ENCODE peak calls at places on chromosomes 7 and 10, in nine cellular contexts. One of them, this sample, is unnamed.

GRCh38 chr10:85224366-85224960 is 896.1 kb downstream of the CCSER2 start:
- DNase-seq in activated CD4-positive, CD25-positive, alpha-beta regulatory T cell treated with anti-CD3 and anti-CD28 coated beads, Interleukin-2, amount 50 U/mL, for 16 hours: no peak
- DNase-seq in OCI-LY7: no peak
- DNase-seq in progenitor cell of endocrine pancreas: no peak
- DNase-seq in sciatic nerve: no peak
- DNase-seq in B cell: no peak
- DNase-seq in KBM-7: no peak
- DNase-seq in ACHN: no peak
- DNase-seq in CD4-positive, alpha-beta T cell: no peak
- DNase-seq in this sample: no peak

GRCh38 chr10:54131833-54132232 is 669.2 kb downstream of the PCDH15 start:
- DNase-seq in activated CD4-positive, CD25-positive, alpha-beta regulatory T cell treated with anti-CD3 and anti-CD28 coated beads, Interleukin-2, amount 50 U/mL, for 16 hours: no peak
- DNase-seq in OCI-LY7: no peak
- DNase-seq in progenitor cell of endocrine pancreas: no peak
- DNase-seq in sciatic nerve: no peak
- DNase-seq in B cell: no peak
- DNase-seq in KBM-7: no peak
- DNase-seq in ACHN: no peak
- DNase-seq in CD4-positive, alpha-beta T cell: no peak
- DNase-seq in this sample: no peak

GRCh38 chr7:121755818-121756501 is 117.0 kb upstream of the PTPRZ1 start:
- DNase-seq in activated CD4-positive, CD25-positive, alpha-beta regulatory T cell treated with anti-CD3 and anti-CD28 coated beads, Interleukin-2, amount 50 U/mL, for 16 hours: no peak
- DNase-seq in OCI-LY7: no peak
- DNase-seq in progenitor cell of endocrine pancreas: no peak
- DNase-seq in sciatic nerve: no peak
- DNase-seq in B cell: no peak
- DNase-seq in KBM-7: no peak
- DNase-seq in ACHN: no peak
- DNase-seq in CD4-positive, alpha-beta T cell: no peak
- DNase-seq in this sample: no peak

GRCh38 chr7:79876769-79877362 is 257.8 kb upstream of the GNAI1 start:
- DNase-seq in activated CD4-positive, CD25-positive, alpha-beta regulatory T cell treated with anti-CD3 and anti-CD28 coated beads, Interleukin-2, amount 50 U/mL, for 16 hours: no peak
- DNase-seq in OCI-LY7: no peak
- DNase-seq in progenitor cell of endocrine pancreas: no peak
- DNase-seq in sciatic nerve: no peak
- DNase-seq in B cell: no peak
- DNase-seq in KBM-7: no peak
- DNase-seq in ACHN: no peak
- DNase-seq in CD4-positive, alpha-beta T cell: no peak
- DNase-seq in this sample: no peak

GRCh38 chr10:132018446-132018845 is 36.7 kb upstream of the BNIP3 start:
- DNase-seq in activated CD4-positive, CD25-positive, alpha-beta regulatory T cell treated with anti-CD3 and anti-CD28 coated beads, Interleukin-2, amount 50 U/mL, for 16 hours: no peak
- DNase-seq in OCI-LY7: no peak
- DNase-seq in progenitor cell of endocrine pancreas: no peak
- DNase-seq in sciatic nerve: no peak
- DNase-seq in B cell: no peak
- DNase-seq in KBM-7: no peak
- DNase-seq in ACHN: no peak
- DNase-seq in CD4-positive, alpha-beta T cell: no peak
- DNase-seq in this sample: no peak

GRCh38 chr7:102450242-102450641 is 14.4 kb downstream of the ALKBH4 start:
- DNase-seq in activated CD4-positive, CD25-positive, alpha-beta regulatory T cell treated with anti-CD3 and anti-CD28 coated beads, Interleukin-2, amount 50 U/mL, for 16 hours: no peak
- DNase-seq in OCI-LY7: peak
- DNase-seq in progenitor cell of endocrine pancreas: no peak
- DNase-seq in sciatic nerve: no peak
- DNase-seq in B cell: peak
- DNase-seq in KBM-7: peak
- DNase-seq in ACHN: peak
- DNase-seq in CD4-positive, alpha-beta T cell: peak
- DNase-seq in this sample: no peak

GRCh38 chr10:69500864-69501468 is 49.7 kb downstream of the TSPAN15 start:
- DNase-seq in activated CD4-positive, CD25-positive, alpha-beta regulatory T cell treated with anti-CD3 and anti-CD28 coated beads, Interleukin-2, amount 50 U/mL, for 16 hours: no peak
- DNase-seq in OCI-LY7: no peak
- DNase-seq in progenitor cell of endocrine pancreas: no peak
- DNase-seq in sciatic nerve: no peak
- DNase-seq in B cell: no peak
- DNase-seq in KBM-7: no peak
- DNase-seq in ACHN: no peak
- DNase-seq in CD4-positive, alpha-beta T cell: no peak
- DNase-seq in this sample: no peak

GRCh38 chr7:6398943-6399342 is 48.8 kb downstream of the DAGLB start:
- DNase-seq in activated CD4-positive, CD25-positive, alpha-beta regulatory T cell treated with anti-CD3 and anti-CD28 coated beads, Interleukin-2, amount 50 U/mL, for 16 hours: no peak
- DNase-seq in OCI-LY7: no peak
- DNase-seq in progenitor cell of endocrine pancreas: no peak
- DNase-seq in sciatic nerve: no peak
- DNase-seq in B cell: no peak
- DNase-seq in KBM-7: no peak
- DNase-seq in ACHN: no peak
- DNase-seq in CD4-positive, alpha-beta T cell: no peak
- DNase-seq in this sample: no peak

GRCh38 chr10:74194545-74194944 is 43.5 kb downstream of the ADK start:
- DNase-seq in activated CD4-positive, CD25-positive, alpha-beta regulatory T cell treated with anti-CD3 and anti-CD28 coated beads, Interleukin-2, amount 50 U/mL, for 16 hours: no peak
- DNase-seq in OCI-LY7: no peak
- DNase-seq in progenitor cell of endocrine pancreas: no peak
- DNase-seq in sciatic nerve: no peak
- DNase-seq in B cell: no peak
- DNase-seq in KBM-7: no peak
- DNase-seq in ACHN: no peak
- DNase-seq in CD4-positive, alpha-beta T cell: no peak
- DNase-seq in this sample: no peak

GRCh38 chr10:11610151-11610854 is 1.1 kb downstream of the USP6NL start:
- DNase-seq in activated CD4-positive, CD25-positive, alpha-beta regulatory T cell treated with anti-CD3 and anti-CD28 coated beads, Interleukin-2, amount 50 U/mL, for 16 hours: no peak
- DNase-seq in OCI-LY7: peak
- DNase-seq in progenitor cell of endocrine pancreas: no peak
- DNase-seq in sciatic nerve: no peak
- DNase-seq in B cell: no peak
- DNase-seq in KBM-7: peak
- DNase-seq in ACHN: no peak
- DNase-seq in CD4-positive, alpha-beta T cell: no peak
- DNase-seq in this sample: no peak

GRCh38 chr7:140723002-140723401 is 26.5 kb downstream of the NDUFB2 start:
- DNase-seq in activated CD4-positive, CD25-positive, alpha-beta regulatory T cell treated with anti-CD3 and anti-CD28 coated beads, Interleukin-2, amount 50 U/mL, for 16 hours: no peak
- DNase-seq in OCI-LY7: no peak
- DNase-seq in progenitor cell of endocrine pancreas: no peak
- DNase-seq in sciatic nerve: no peak
- DNase-seq in B cell: no peak
- DNase-seq in KBM-7: no peak
- DNase-seq in ACHN: no peak
- DNase-seq in CD4-positive, alpha-beta T cell: peak
- DNase-seq in this sample: no peak

GRCh38 chr7:30647589-30647988 is 34.7 kb downstream of the CRHR2 start:
- DNase-seq in activated CD4-positive, CD25-positive, alpha-beta regulatory T cell treated with anti-CD3 and anti-CD28 coated beads, Interleukin-2, amount 50 U/mL, for 16 hours: no peak
- DNase-seq in OCI-LY7: no peak
- DNase-seq in progenitor cell of endocrine pancreas: no peak
- DNase-seq in sciatic nerve: no peak
- DNase-seq in B cell: no peak
- DNase-seq in KBM-7: no peak
- DNase-seq in ACHN: no peak
- DNase-seq in CD4-positive, alpha-beta T cell: no peak
- DNase-seq in this sample: no peak

GRCh38 chr10:4538016-4538415 is 288.0 kb upstream of the AKR1E2 start:
- DNase-seq in activated CD4-positive, CD25-positive, alpha-beta regulatory T cell treated with anti-CD3 and anti-CD28 coated beads, Interleukin-2, amount 50 U/mL, for 16 hours: no peak
- DNase-seq in OCI-LY7: no peak
- DNase-seq in progenitor cell of endocrine pancreas: no peak
- DNase-seq in sciatic nerve: no peak
- DNase-seq in B cell: no peak
- DNase-seq in KBM-7: no peak
- DNase-seq in ACHN: no peak
- DNase-seq in CD4-positive, alpha-beta T cell: no peak
- DNase-seq in this sample: no peak

GRCh38 chr7:30028749-30029635 is 780 bp downstream of the PLEKHA8 start:
- DNase-seq in activated CD4-positive, CD25-positive, alpha-beta regulatory T cell treated with anti-CD3 and anti-CD28 coated beads, Interleukin-2, amount 50 U/mL, for 16 hours: no peak
- DNase-seq in OCI-LY7: peak
- DNase-seq in progenitor cell of endocrine pancreas: peak
- DNase-seq in sciatic nerve: peak
- DNase-seq in B cell: peak
- DNase-seq in KBM-7: peak
- DNase-seq in ACHN: peak
- DNase-seq in CD4-positive, alpha-beta T cell: no peak
- DNase-seq in this sample: no peak

GRCh38 chr7:127755529-127755928 is 103.5 kb downstream of the SND1 start:
- DNase-seq in activated CD4-positive, CD25-positive, alpha-beta regulatory T cell treated with anti-CD3 and anti-CD28 coated beads, Interleukin-2, amount 50 U/mL, for 16 hours: no peak
- DNase-seq in OCI-LY7: no peak
- DNase-seq in progenitor cell of endocrine pancreas: no peak
- DNase-seq in sciatic nerve: no peak
- DNase-seq in B cell: no peak
- DNase-seq in KBM-7: no peak
- DNase-seq in ACHN: no peak
- DNase-seq in CD4-positive, alpha-beta T cell: no peak
- DNase-seq in this sample: no peak

GRCh38 chr10:28266449-28267224 is 36.2 kb downstream of the MPP7 start:
- DNase-seq in activated CD4-positive, CD25-positive, alpha-beta regulatory T cell treated with anti-CD3 and anti-CD28 coated beads, Interleukin-2, amount 50 U/mL, for 16 hours: no peak
- DNase-seq in OCI-LY7: no peak
- DNase-seq in progenitor cell of endocrine pancreas: no peak
- DNase-seq in sciatic nerve: no peak
- DNase-seq in B cell: peak
- DNase-seq in KBM-7: no peak
- DNase-seq in ACHN: no peak
- DNase-seq in CD4-positive, alpha-beta T cell: no peak
- DNase-seq in this sample: no peak

GRCh38 chr7:137474627-137475026 is 131.1 kb upstream of the PTN start:
- DNase-seq in activated CD4-positive, CD25-positive, alpha-beta regulatory T cell treated with anti-CD3 and anti-CD28 coated beads, Interleukin-2, amount 50 U/mL, for 16 hours: no peak
- DNase-seq in OCI-LY7: no peak
- DNase-seq in progenitor cell of endocrine pancreas: no peak
- DNase-seq in sciatic nerve: no peak
- DNase-seq in B cell: no peak
- DNase-seq in KBM-7: no peak
- DNase-seq in ACHN: no peak
- DNase-seq in CD4-positive, alpha-beta T cell: no peak
- DNase-seq in this sample: no peak

GRCh38 chr7:100949227-100949930 is at the start of gene MUC3A:
- DNase-seq in activated CD4-positive, CD25-positive, alpha-beta regulatory T cell treated with anti-CD3 and anti-CD28 coated beads, Interleukin-2, amount 50 U/mL, for 16 hours: no peak
- DNase-seq in OCI-LY7: no peak
- DNase-seq in progenitor cell of endocrine pancreas: no peak
- DNase-seq in sciatic nerve: no peak
- DNase-seq in B cell: no peak
- DNase-seq in KBM-7: no peak
- DNase-seq in ACHN: no peak
- DNase-seq in CD4-positive, alpha-beta T cell: no peak
- DNase-seq in this sample: no peak

GRCh38 chr7:15625456-15625855 is 61.0 kb downstream of the MEOX2 start:
- DNase-seq in activated CD4-positive, CD25-positive, alpha-beta regulatory T cell treated with anti-CD3 and anti-CD28 coated beads, Interleukin-2, amount 50 U/mL, for 16 hours: no peak
- DNase-seq in OCI-LY7: no peak
- DNase-seq in progenitor cell of endocrine pancreas: no peak
- DNase-seq in sciatic nerve: no peak
- DNase-seq in B cell: no peak
- DNase-seq in KBM-7: no peak
- DNase-seq in ACHN: no peak
- DNase-seq in CD4-positive, alpha-beta T cell: no peak
- DNase-seq in this sample: no peak

This sample was measured in activated T-helper 2 cell treated with anti-CD3 and anti-CD28 coated beads, Interferon-gamma antibody, Interleukin-2, Interleukin-4, amounts not matched to agents 10 μg/mL and 5 μg/mL and 100 μg/mL, durations not matched to agents 14 hours and 24 hours and 36 hours.